ENCODE peak calls at places on chromosomes 11 and 22, in four cellular contexts. One of them, this sample, is unnamed.

GRCh38 chr11:91866642-91867041 is 358.0 kb upstream of the FAT3 start:
- DNase-seq in lower leg skin: no peak
- DNase-seq in activated naive CD8-positive, alpha-beta T cell treated with anti-CD3 and anti-CD28 coated beads for 36 hours: no peak
- DNase-seq in skeletal muscle cell: no peak
- DNase-seq in this sample: no peak

GRCh38 chr11:66407651-66408050 is 13.2 kb upstream of the NPAS4 start:
- DNase-seq in lower leg skin: no peak
- DNase-seq in activated naive CD8-positive, alpha-beta T cell treated with anti-CD3 and anti-CD28 coated beads for 36 hours: no peak
- DNase-seq in skeletal muscle cell: no peak
- DNase-seq in this sample: no peak

GRCh38 chr22:26893034-26893710 is 235.8 kb downstream of the MIAT start:
- DNase-seq in lower leg skin: no peak
- DNase-seq in activated naive CD8-positive, alpha-beta T cell treated with anti-CD3 and anti-CD28 coated beads for 36 hours: no peak
- DNase-seq in skeletal muscle cell: no peak
- DNase-seq in this sample: no peak

GRCh38 chr11:58731819-58732218 is at the start of gene GLYAT:
- DNase-seq in lower leg skin: no peak
- DNase-seq in activated naive CD8-positive, alpha-beta T cell treated with anti-CD3 and anti-CD28 coated beads for 36 hours: no peak
- DNase-seq in skeletal muscle cell: no peak
- DNase-seq in this sample: no peak

GRCh38 chr11:69683764-69684333 is 8.7 kb upstream of the LTO1 start:
- DNase-seq in lower leg skin: no peak
- DNase-seq in activated naive CD8-positive, alpha-beta T cell treated with anti-CD3 and anti-CD28 coated beads for 36 hours: no peak
- DNase-seq in skeletal muscle cell: no peak
- DNase-seq in this sample: no peak

GRCh38 chr11:70879601-70880285 is 372.6 kb downstream of the SHANK2 start:
- DNase-seq in lower leg skin: no peak
- DNase-seq in activated naive CD8-positive, alpha-beta T cell treated with anti-CD3 and anti-CD28 coated beads for 36 hours: no peak
- DNase-seq in skeletal muscle cell: no peak
- DNase-seq in this sample: no peak

GRCh38 chr22:30636226-30637077 is 871 bp downstream of the SLC35E4 start:
- DNase-seq in lower leg skin: peak
- DNase-seq in activated naive CD8-positive, alpha-beta T cell treated with anti-CD3 and anti-CD28 coated beads for 36 hours: peak
- DNase-seq in skeletal muscle cell: no peak
- DNase-seq in this sample: no peak

GRCh38 chr11:77879218-77879617 is 58.3 kb downstream of the AAMDC start:
- DNase-seq in lower leg skin: no peak
- DNase-seq in activated naive CD8-positive, alpha-beta T cell treated with anti-CD3 and anti-CD28 coated beads for 36 hours: no peak
- DNase-seq in skeletal muscle cell: peak
- DNase-seq in this sample: no peak

GRCh38 chr11:6931146-6931713 is 5.0 kb downstream of the ZNF215 start:
- DNase-seq in lower leg skin: no peak
- DNase-seq in activated naive CD8-positive, alpha-beta T cell treated with anti-CD3 and anti-CD28 coated beads for 36 hours: no peak
- DNase-seq in skeletal muscle cell: peak
- DNase-seq in this sample: no peak

GRCh38 chr11:109362059-109362458 is 59.9 kb upstream of the C11orf87 start:
- DNase-seq in lower leg skin: no peak
- DNase-seq in activated naive CD8-positive, alpha-beta T cell treated with anti-CD3 and anti-CD28 coated beads for 36 hours: no peak
- DNase-seq in skeletal muscle cell: no peak
- DNase-seq in this sample: no peak

GRCh38 chr11:106021181-106021966 is 666 bp downstream of the MSANTD4 start:
- DNase-seq in lower leg skin: no peak
- DNase-seq in activated naive CD8-positive, alpha-beta T cell treated with anti-CD3 and anti-CD28 coated beads for 36 hours: no peak
- DNase-seq in skeletal muscle cell: peak
- DNase-seq in this sample: no peak

GRCh38 chr11:76808158-76808557 is 25.0 kb downstream of the TSKU start:
- DNase-seq in lower leg skin: no peak
- DNase-seq in activated naive CD8-positive, alpha-beta T cell treated with anti-CD3 and anti-CD28 coated beads for 36 hours: no peak
- DNase-seq in skeletal muscle cell: no peak
- DNase-seq in this sample: no peak

GRCh38 chr11:45803981-45804805 is 756 bp upstream of the SLC35C1 start:
- DNase-seq in lower leg skin: peak
- DNase-seq in activated naive CD8-positive, alpha-beta T cell treated with anti-CD3 and anti-CD28 coated beads for 36 hours: peak
- DNase-seq in skeletal muscle cell: no peak
- DNase-seq in this sample: no peak

GRCh38 chr11:70021586-70021985 is 56.5 kb upstream of the ANO1 start:
- DNase-seq in lower leg skin: peak
- DNase-seq in activated naive CD8-positive, alpha-beta T cell treated with anti-CD3 and anti-CD28 coated beads for 36 hours: no peak
- DNase-seq in skeletal muscle cell: no peak
- DNase-seq in this sample: no peak

GRCh38 chr11:128171496-128171895 is 415.9 kb downstream of the ETS1 start:
- DNase-seq in lower leg skin: no peak
- DNase-seq in activated naive CD8-positive, alpha-beta T cell treated with anti-CD3 and anti-CD28 coated beads for 36 hours: no peak
- DNase-seq in skeletal muscle cell: no peak
- DNase-seq in this sample: peak

This sample was measured in astrocyte of the cerebellum.